ENCODE peak calls at places on chromosomes 16 and 17, in eight cellular contexts. F is WTC11, P is A549, S is AG04449, X is ascending aorta, Y is heart right ventricle, W is epithelial cell of esophagus, J is A673. L is an unnamed sample.
A peak's percentile ranks its signal among the peaks of the same experiment; 100 is the strongest.

GRCh38 chr16:22945361-22945760 is 131.4 kb downstream of the HS3ST2 start:
- DNase-seq in F (no peak), P (no peak), S (no peak), X (no peak), Y (no peak), W (peak; percentile 42), J (no peak), L (no peak)

GRCh38 chr17:17036520-17036998 is 5.7 kb upstream of the MPRIP start:
- DNase-seq in F (no peak), P (no peak), S (no peak), X (peak; percentile 88), Y (no peak), W (no peak), J (no peak), L (no peak)

GRCh38 chr17:69961488-69962145 is 113.4 kb upstream of the KCNJ16 start:
- DNase-seq in F (peak; percentile 16), P (peak; percentile 7), S (no peak), X (no peak), Y (peak; percentile 16), W (peak; percentile 3), J (no peak), L (no peak)

GRCh38 chr16:84692451-84692850 is 7.3 kb upstream of the USP10 start:
- DNase-seq in F (no peak), P (no peak), S (no peak), X (no peak), Y (no peak), W (peak; percentile 30), J (no peak), L (no peak)

GRCh38 chr16:55349867-55350266 is 25.9 kb downstream of the IRX6 start:
- DNase-seq in F (no peak), P (no peak), S (no peak), X (no peak), Y (no peak), W (no peak), J (no peak), L (no peak)

GRCh38 chr17:17022011-17022800 is 20.1 kb upstream of the MPRIP start:
- DNase-seq in F (no peak), P (no peak), S (no peak), X (no peak), Y (no peak), W (no peak), J (no peak), L (no peak)

GRCh38 chr16:74991593-74992403 is 6.9 kb upstream of the WDR59 start:
- DNase-seq in F (no peak), P (no peak), S (no peak), X (no peak), Y (no peak), W (no peak), J (no peak), L (no peak)

GRCh38 chr17:80364091-80364691 is 50.8 kb upstream of the ENDOV start:
- DNase-seq in F (peak; percentile 68), P (peak; percentile 37), S (no peak), X (no peak), Y (no peak), W (peak; percentile 80), J (peak; percentile 59), L (no peak)

GRCh38 chr16:17466876-17467275 is 3.9 kb downstream of the XYLT1 start:
- DNase-seq in F (no peak), P (no peak), S (no peak), X (no peak), Y (no peak), W (no peak), J (no peak), L (no peak)

GRCh38 chr16:86553356-86553755 is 1.7 kb downstream of the MTHFSD start:
- DNase-seq in F (no peak), P (no peak), S (no peak), X (no peak), Y (no peak), W (no peak), J (no peak), L (no peak)

GRCh38 chr16:86556576-86556975 is 1.5 kb upstream of the MTHFSD start:
- DNase-seq in F (no peak), P (no peak), S (no peak), X (no peak), Y (no peak), W (no peak), J (no peak), L (no peak)

GRCh38 chr16:86555763-86556130 is 712 bp upstream of the MTHFSD start:
- DNase-seq in F (no peak), P (no peak), S (no peak), X (no peak), Y (no peak), W (no peak), J (no peak), L (no peak)

GRCh38 chr16:86554599-86554916 is 477 bp downstream of the MTHFSD start:
- DNase-seq in F (no peak), P (no peak), S (no peak), X (no peak), Y (no peak), W (no peak), J (no peak), L (no peak)

DNA sequence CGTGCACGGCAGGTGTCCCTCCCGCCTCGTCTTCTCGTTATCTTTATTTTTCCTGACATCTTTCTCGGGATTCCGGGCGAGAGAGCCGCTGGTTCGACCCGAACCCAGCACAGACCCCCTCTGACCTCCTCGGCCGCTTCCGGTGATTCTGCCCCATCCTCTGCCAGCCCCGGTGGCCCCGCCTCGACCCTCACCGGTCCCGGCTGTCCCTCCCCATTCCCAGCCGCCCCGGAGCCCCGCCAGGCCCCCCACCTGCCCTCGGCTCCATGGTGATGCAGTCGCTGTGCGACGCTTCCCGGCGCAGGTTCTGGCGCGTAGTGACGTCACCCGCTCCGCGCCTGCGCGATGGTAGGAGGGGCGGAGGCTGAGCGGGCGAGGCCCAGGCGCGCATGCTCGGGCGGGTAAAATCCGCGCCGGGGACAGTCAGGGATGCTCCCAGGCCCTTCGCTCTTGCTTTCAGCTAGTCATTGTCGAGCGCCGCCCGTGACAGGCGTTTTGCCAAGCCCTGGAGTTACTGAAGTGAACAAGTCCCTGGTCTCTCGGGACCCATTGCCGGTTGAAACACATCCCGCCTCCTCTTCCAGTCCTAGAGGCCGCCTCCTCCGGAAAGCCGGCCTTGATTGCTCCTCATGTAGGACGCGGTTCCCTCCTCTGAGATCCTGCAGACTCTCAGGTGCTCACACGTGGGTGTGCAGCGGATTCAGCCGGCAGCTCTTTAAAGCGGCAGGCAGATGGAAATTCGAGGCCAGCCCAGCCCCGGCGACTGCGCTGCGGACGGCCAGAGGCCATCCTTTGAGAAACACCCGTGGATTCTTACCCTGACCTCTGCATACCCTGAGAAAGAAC is at the start of gene MTHFSD:
- DNase-seq in F (peak; percentile 94), P (peak; percentile 92), S (no peak), X (peak; percentile 96), Y (peak; percentile 93), W (peak; percentile 92), J (peak; percentile 94), L (peak; percentile 93)
- TF ChIP-seq CTCF in F (no peak), P (peak; percentile 10), S (no peak), X (no peak), Y (no peak), W (no peak), J (no peak), L (no peak)

GRCh38 chr17:76684756-76685155 is 26.0 kb downstream of the MXRA7 start:
- DNase-seq in F (no peak), P (no peak), S (no peak), X (no peak), Y (no peak), W (no peak), J (no peak), L (no peak)

GRCh38 chr17:76681222-76682137 is 29.3 kb downstream of the MXRA7 start:
- DNase-seq in F (peak; percentile 89), P (peak; percentile 84), S (no peak), X (peak; percentile 77), Y (peak; percentile 73), W (peak; percentile 73), J (peak; percentile 76), L (peak; percentile 80)

GRCh38 chr17:76682306-76682705 is 28.5 kb downstream of the MXRA7 start:
- DNase-seq in F (no peak), P (no peak), S (no peak), X (no peak), Y (peak; percentile 58), W (no peak), J (no peak), L (no peak)

GRCh38 chr17:76683921-76684745 is 26.6 kb downstream of the MXRA7 start:
- DNase-seq in F (no peak), P (no peak), S (no peak), X (no peak), Y (no peak), W (no peak), J (no peak), L (no peak)

DNA sequence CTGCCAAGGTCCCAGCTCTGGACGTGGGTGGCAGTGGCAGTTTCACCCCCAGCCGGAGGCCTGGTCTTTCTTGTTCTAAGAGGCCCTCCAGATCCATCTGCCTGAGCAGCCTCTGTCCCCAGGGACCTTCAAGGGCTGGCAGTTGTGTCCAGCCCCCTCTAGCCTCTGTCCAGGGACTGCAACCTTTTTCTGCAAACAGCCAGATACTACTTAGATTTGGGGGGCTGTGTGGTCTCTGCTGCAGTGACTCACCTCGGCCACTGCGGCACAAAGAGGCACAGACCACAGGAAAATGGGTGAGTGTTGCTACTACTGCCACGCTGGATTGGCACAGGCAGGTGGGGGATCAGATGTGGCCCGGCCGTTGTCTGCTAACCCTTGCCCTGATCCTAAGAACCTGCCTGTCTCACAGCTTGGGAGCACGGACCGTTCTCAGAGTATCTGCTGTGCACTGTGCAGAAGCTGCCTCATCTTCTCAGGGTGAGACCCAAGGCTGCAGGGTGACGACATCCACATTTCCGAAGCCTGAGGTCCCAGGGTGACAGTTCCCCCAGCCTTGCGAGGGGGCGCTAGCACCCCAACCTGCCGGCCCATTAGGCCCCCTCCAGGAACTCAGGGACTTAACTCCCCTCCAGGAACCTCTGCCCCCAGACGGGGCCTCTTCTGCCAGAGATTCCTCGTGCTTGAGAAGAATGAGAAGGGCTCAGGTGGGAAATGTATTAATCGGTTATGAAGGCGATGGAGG is 27.6 kb downstream of the MXRA7 start:
- DNase-seq in F (peak; percentile 66), P (no peak), S (no peak), X (no peak), Y (no peak), W (no peak), J (no peak), L (no peak)
- TF ChIP-seq CTCF in F (no peak), P (peak; percentile 12), S (no peak), X (no peak), Y (no peak), W (no peak), J (peak; percentile 34), L (no peak)

DNA sequence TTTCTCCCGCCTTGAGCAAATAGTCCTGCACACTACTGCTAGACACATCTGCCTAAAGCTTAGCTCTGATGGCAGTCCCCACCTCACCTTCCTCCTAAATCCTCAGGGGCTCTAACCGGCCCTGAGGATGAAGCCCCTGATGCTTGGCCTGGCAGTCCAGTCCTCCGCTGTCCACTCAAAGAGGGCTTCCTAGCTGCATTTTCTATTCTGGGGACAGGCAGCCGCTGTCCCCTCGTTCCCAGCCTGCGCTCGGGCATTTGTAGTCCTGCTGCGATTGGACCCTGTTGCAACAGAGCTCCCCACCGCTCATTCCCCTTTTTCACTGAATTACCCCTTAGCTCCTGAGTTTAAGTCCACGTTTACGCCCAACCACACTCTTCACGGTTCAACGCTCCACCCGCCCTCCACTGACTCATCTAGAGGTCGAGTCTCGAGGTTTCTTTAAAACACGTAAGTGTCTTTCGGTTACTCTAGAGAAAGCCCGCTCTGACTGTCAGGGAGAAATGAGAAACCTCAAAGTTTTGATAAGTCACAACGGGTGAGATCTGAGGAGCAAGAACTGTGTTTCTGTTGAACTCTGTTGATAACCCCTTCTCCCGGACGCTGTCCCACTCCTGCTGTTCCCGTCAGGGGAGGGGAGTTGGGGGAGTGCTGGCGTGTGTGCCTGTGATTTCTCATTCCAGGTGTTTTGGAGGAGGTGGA is 4.5 kb downstream of the CCR7 start:
- DNase-seq in F (peak; percentile 4), P (no peak), S (no peak), X (peak; percentile 62), Y (no peak), W (peak; percentile 36), J (no peak), L (peak; percentile 29)
- TF ChIP-seq CTCF in F (no peak), P (no peak), S (no peak), X (no peak), Y (no peak), W (no peak), J (no peak), L (no peak)

GRCh38 chr17:27631897-27632725 is 1.1 kb downstream of the LGALS9 start:
- DNase-seq in F (no peak), P (no peak), S (no peak), X (no peak), Y (no peak), W (no peak), J (no peak), L (no peak)
- TF ChIP-seq CTCF in F (no peak), P (no peak), S (no peak), X (no peak), Y (no peak), W (no peak), J (no peak), L (no peak)

L was measured in mesothelial cell of epicardium.